ENCODE peak calls at places on chromosomes 2 and 18, in four cellular contexts. One of them, this sample, is unnamed.

GRCh38 chr2:200382883-200383282 is 76.4 kb downstream of the SPATS2L start:
- DNase-seq in psoas muscle: no peak
- DNase-seq in H9: peak
- DNase-seq in fibroblast of lung: no peak
- DNase-seq in this sample: no peak

GRCh38 chr2:65558748-65559147 is 126.3 kb upstream of the SPRED2 start:
- DNase-seq in psoas muscle: no peak
- DNase-seq in H9: peak
- DNase-seq in fibroblast of lung: no peak
- DNase-seq in this sample: no peak

GRCh38 chr2:214128040-214128439 is 282.8 kb upstream of the VWC2L start:
- DNase-seq in H9: no peak
- DNase-seq in fibroblast of lung: no peak
- DNase-seq in psoas muscle: no peak
- DNase-seq in this sample: no peak

GRCh38 chr2:36965751-36966369 is 476 bp downstream of the STRN start:
- DNase-seq in psoas muscle: peak
- DNase-seq in H9: peak
- DNase-seq in fibroblast of lung: no peak
- DNase-seq in this sample: peak

GRCh38 chr2:17518212-17519154 is at the start of gene RAD51AP2:
- DNase-seq in H9: peak
- DNase-seq in fibroblast of lung: peak
- DNase-seq in psoas muscle: peak
- DNase-seq in this sample: peak

GRCh38 chr2:174176898-174177297 is 71.4 kb downstream of the OLA1 start:
- DNase-seq in H9: no peak
- DNase-seq in psoas muscle: no peak
- DNase-seq in fibroblast of lung: no peak
- DNase-seq in this sample: no peak

GRCh38 chr2:3618367-3618766 is 23.5 kb downstream of the COLEC11 start:
- DNase-seq in psoas muscle: no peak
- DNase-seq in fibroblast of lung: no peak
- DNase-seq in H9: no peak
- DNase-seq in this sample: no peak

GRCh38 chr2:156322103-156322671 is 10.3 kb downstream of the NR4A2 start:
- DNase-seq in H9: no peak
- DNase-seq in psoas muscle: peak
- DNase-seq in fibroblast of lung: no peak
- DNase-seq in this sample: no peak

GRCh38 chr18:433960-434359 is 66.5 kb downstream of the COLEC12 start:
- DNase-seq in fibroblast of lung: peak
- DNase-seq in psoas muscle: no peak
- DNase-seq in H9: no peak
- DNase-seq in this sample: no peak

GRCh38 chr2:126769118-126769517 is 113.2 kb downstream of the GYPC start:
- DNase-seq in psoas muscle: no peak
- DNase-seq in fibroblast of lung: no peak
- DNase-seq in H9: peak
- DNase-seq in this sample: no peak

GRCh38 chr18:79395308-79395640 is 456 bp upstream of the NFATC1 start:
- DNase-seq in H9: no peak
- DNase-seq in fibroblast of lung: no peak
- DNase-seq in psoas muscle: no peak
- DNase-seq in this sample: peak

GRCh38 chr2:34353498-34354113 is 754.5 kb upstream of the FAM98A start:
- DNase-seq in fibroblast of lung: no peak
- DNase-seq in psoas muscle: no peak
- DNase-seq in H9: no peak
- DNase-seq in this sample: no peak

GRCh38 chr2:64945973-64946736 is 43.0 kb upstream of the SLC1A4 start:
- DNase-seq in fibroblast of lung: no peak
- DNase-seq in H9: no peak
- DNase-seq in psoas muscle: no peak
- DNase-seq in this sample: no peak

GRCh38 chr2:96762529-96763253 is 2.0 kb downstream of the CNNM4 start:
- DNase-seq in fibroblast of lung: no peak
- DNase-seq in H9: peak
- DNase-seq in psoas muscle: no peak
- DNase-seq in this sample: no peak

GRCh38 chr18:46702399-46702798 is 45.4 kb upstream of the LOXHD1 start:
- DNase-seq in H9: no peak
- DNase-seq in psoas muscle: peak
- DNase-seq in fibroblast of lung: no peak
- DNase-seq in this sample: no peak

GRCh38 chr2:95074663-95075439 is 46.8 kb downstream of the MRPS5 start:
- DNase-seq in psoas muscle: no peak
- DNase-seq in fibroblast of lung: no peak
- DNase-seq in H9: no peak
- DNase-seq in this sample: no peak

GRCh38 chr2:36355157-36355889 is at the start of gene CRIM1:
- DNase-seq in fibroblast of lung: peak
- DNase-seq in H9: peak
- DNase-seq in psoas muscle: peak
- DNase-seq in this sample: peak

GRCh38 chr2:240759454-240759853 is 60.6 kb downstream of the KIF1A start:
- DNase-seq in psoas muscle: no peak
- DNase-seq in fibroblast of lung: no peak
- DNase-seq in H9: no peak
- DNase-seq in this sample: no peak

GRCh38 chr18:7325126-7325430 is 94.2 kb downstream of the LRRC30 start:
- DNase-seq in psoas muscle: no peak
- DNase-seq in fibroblast of lung: no peak
- DNase-seq in H9: no peak
- DNase-seq in this sample: no peak

GRCh38 chr2:128579825-128580224 is 261.2 kb upstream of the HS6ST1 start:
- DNase-seq in H9: no peak
- DNase-seq in fibroblast of lung: no peak
- DNase-seq in psoas muscle: no peak
- DNase-seq in this sample: no peak

GRCh38 chr2:110740747-110741349 is 8.5 kb downstream of the ACOXL start:
- DNase-seq in psoas muscle: no peak
- DNase-seq in fibroblast of lung: no peak
- DNase-seq in H9: no peak
- DNase-seq in this sample: no peak

GRCh38 chr2:171864357-171864985 is 29.6 kb downstream of the SLC25A12 start:
- DNase-seq in psoas muscle: no peak
- DNase-seq in fibroblast of lung: no peak
- DNase-seq in H9: no peak
- DNase-seq in this sample: no peak

GRCh38 chr18:46711444-46711863 is 45.4 kb downstream of the ST8SIA5 start:
- DNase-seq in psoas muscle: peak
- DNase-seq in fibroblast of lung: no peak
- DNase-seq in H9: no peak
- DNase-seq in this sample: peak

GRCh38 chr18:47758000-47758399 is 172.5 kb downstream of the SMAD2 start:
- DNase-seq in H9: no peak
- DNase-seq in fibroblast of lung: no peak
- DNase-seq in psoas muscle: no peak
- DNase-seq in this sample: no peak
- TF ChIP-seq CTCF in H9: peak
- TF ChIP-seq CTCF in fibroblast of lung: peak
- TF ChIP-seq CTCF in psoas muscle: peak
- TF ChIP-seq CTCF in this sample: peak

DNA sequence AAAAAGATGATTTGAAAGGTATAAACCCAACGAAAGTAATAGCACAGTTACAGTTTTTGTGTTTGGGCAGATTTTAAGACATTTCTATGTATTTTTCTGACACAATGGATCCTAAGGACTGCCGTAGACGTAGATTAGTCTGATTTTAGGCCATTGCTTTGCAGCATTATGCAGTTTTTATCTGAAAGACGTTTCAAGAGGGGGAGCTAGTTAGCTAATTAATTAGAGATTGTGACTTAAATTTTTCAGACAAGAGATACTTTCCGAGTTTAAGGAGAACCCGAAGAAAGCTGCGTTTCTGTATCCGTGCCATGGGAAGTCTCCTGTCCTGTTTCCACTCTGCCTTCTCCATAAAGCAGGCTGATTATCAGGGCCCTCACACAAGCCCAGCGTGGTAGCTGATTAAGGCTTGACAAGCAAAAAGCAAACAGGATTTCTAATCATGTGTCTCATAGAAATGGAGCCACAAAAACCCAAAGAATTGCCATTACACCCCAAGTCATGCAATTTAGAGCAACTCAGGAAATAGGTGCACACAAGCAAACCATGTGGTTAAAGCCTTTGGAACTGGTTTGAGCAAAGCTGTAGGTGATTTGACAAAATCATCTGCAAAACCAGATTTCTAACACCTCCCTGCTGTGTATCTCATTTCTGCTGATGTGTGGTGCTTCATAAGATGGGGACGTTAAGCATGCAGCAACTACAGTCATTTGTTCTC is 808.1 kb downstream of the RNF144A start:
- DNase-seq in fibroblast of lung: peak
- DNase-seq in H9: no peak
- DNase-seq in psoas muscle: no peak
- DNase-seq in this sample: no peak
- TF ChIP-seq CTCF in fibroblast of lung: peak
- TF ChIP-seq CTCF in H9: no peak
- TF ChIP-seq CTCF in psoas muscle: no peak
- TF ChIP-seq CTCF in this sample: no peak

GRCh38 chr2:74001781-74002514 is 17.2 kb downstream of the TET3 start:
- DNase-seq in H9: peak
- DNase-seq in psoas muscle: no peak
- DNase-seq in fibroblast of lung: no peak
- DNase-seq in this sample: no peak
- TF ChIP-seq CTCF in H9: no peak
- TF ChIP-seq CTCF in psoas muscle: no peak
- TF ChIP-seq CTCF in fibroblast of lung: no peak
- TF ChIP-seq CTCF in this sample: no peak

GRCh38 chr2:9998916-9999654 is 44.3 kb upstream of the KLF11 start:
- DNase-seq in fibroblast of lung: no peak
- DNase-seq in H9: no peak
- DNase-seq in psoas muscle: no peak
- DNase-seq in this sample: no peak
- TF ChIP-seq CTCF in fibroblast of lung: no peak
- TF ChIP-seq CTCF in H9: no peak
- TF ChIP-seq CTCF in psoas muscle: no peak
- TF ChIP-seq CTCF in this sample: no peak